ENCODE peak calls at places on chromosomes 5 and 9, in seven cellular contexts. A, S, F, Q, R, G and X are unnamed samples.

GRCh38 chr5:150036513-150036912 is 36.0 kb downstream of the HMGXB3 start:
- DNase-seq in R (peak), Q (no peak), F (peak), S (no peak), A (no peak), G (no peak), X (peak)

GRCh38 chr5:64839936-64840335 is 71.2 kb downstream of the CWC27 start:
- DNase-seq in F (no peak), Q (no peak), G (no peak), S (no peak), R (peak), A (no peak), X (no peak)

GRCh38 chr5:108129129-108129528 is 252.8 kb downstream of the FBXL17 start:
- DNase-seq in S (no peak), R (no peak), G (no peak), F (no peak), A (no peak), Q (no peak), X (no peak)

GRCh38 chr5:127072861-127073846 is at the start of gene C5orf63:
- DNase-seq in S (peak), R (peak), G (peak), Q (peak), A (peak), F (peak), X (peak)

GRCh38 chr5:141945511-141946024 is 12.4 kb downstream of the PCDH12 start:
- DNase-seq in R (no peak), A (no peak), G (no peak), Q (no peak), F (no peak), S (no peak), X (peak)

GRCh38 chr9:84617415-84617814 is 52.1 kb upstream of the NTRK2 start:
- DNase-seq in G (no peak), R (no peak), F (no peak), Q (no peak), A (peak), S (no peak), X (no peak)

GRCh38 chr5:96149546-96149945 is 187.9 kb upstream of the ELL2 start:
- DNase-seq in Q (no peak), S (no peak), A (no peak), F (peak), G (no peak), R (peak), X (peak)

GRCh38 chr5:137733011-137733410 is 2.9 kb downstream of the KLHL3 start:
- DNase-seq in S (no peak), A (no peak), G (no peak), Q (no peak), F (peak), R (no peak), X (peak)